ENCODE peak calls at places on chromosomes 11 and 22, in six cellular contexts. One of them, this sample, is unnamed.

GRCh38 chr22:27370987-27371386 is 430.6 kb downstream of the MN1 start:
- DNase-seq in NCI-H1417: no peak
- DNase-seq in IMR-90: no peak
- DNase-seq in SK-N-SH: no peak
- DNase-seq in A549: no peak
- DNase-seq in brain microvascular endothelial cell: no peak
- DNase-seq in this sample: no peak

GRCh38 chr22:46893281-46894020 is 131.0 kb downstream of the TBC1D22A start:
- DNase-seq in NCI-H1417: no peak
- DNase-seq in IMR-90: no peak
- DNase-seq in SK-N-SH: no peak
- DNase-seq in A549: no peak
- DNase-seq in brain microvascular endothelial cell: no peak
- DNase-seq in this sample: no peak

GRCh38 chr22:37629928-37630327 is 9.5 kb upstream of the SH3BP1 start:
- DNase-seq in NCI-H1417: no peak
- DNase-seq in IMR-90: no peak
- DNase-seq in SK-N-SH: no peak
- DNase-seq in A549: no peak
- DNase-seq in brain microvascular endothelial cell: no peak
- DNase-seq in this sample: no peak

GRCh38 chr11:25423436-25424184 is 908.3 kb upstream of the ANO3 start:
- DNase-seq in NCI-H1417: no peak
- DNase-seq in IMR-90: peak
- DNase-seq in SK-N-SH: no peak
- DNase-seq in A549: no peak
- DNase-seq in brain microvascular endothelial cell: peak
- DNase-seq in this sample: no peak

GRCh38 chr11:118003021-118003423 is 16.8 kb downstream of the IL10RA start:
- DNase-seq in NCI-H1417: no peak
- DNase-seq in IMR-90: no peak
- DNase-seq in SK-N-SH: no peak
- DNase-seq in A549: no peak
- DNase-seq in brain microvascular endothelial cell: no peak
- DNase-seq in this sample: no peak

GRCh38 chr11:1469287-1469910 is 17.2 kb downstream of the MOB2 start:
- DNase-seq in NCI-H1417: no peak
- DNase-seq in IMR-90: no peak
- DNase-seq in SK-N-SH: no peak
- DNase-seq in A549: no peak
- DNase-seq in brain microvascular endothelial cell: no peak
- DNase-seq in this sample: no peak

GRCh38 chr22:31098633-31099110 is 8.7 kb downstream of the SELENOM start:
- DNase-seq in NCI-H1417: no peak
- DNase-seq in IMR-90: no peak
- DNase-seq in SK-N-SH: peak
- DNase-seq in A549: no peak
- DNase-seq in brain microvascular endothelial cell: no peak
- DNase-seq in this sample: no peak

GRCh38 chr22:29093501-29093921 is 20.7 kb downstream of the KREMEN1 start:
- DNase-seq in NCI-H1417: no peak
- DNase-seq in IMR-90: peak
- DNase-seq in SK-N-SH: peak
- DNase-seq in A549: no peak
- DNase-seq in brain microvascular endothelial cell: no peak
- DNase-seq in this sample: no peak

GRCh38 chr22:21590809-21591641 is 23.5 kb downstream of the UBE2L3 start:
- DNase-seq in NCI-H1417: no peak
- DNase-seq in IMR-90: no peak
- DNase-seq in SK-N-SH: no peak
- DNase-seq in A549: no peak
- DNase-seq in brain microvascular endothelial cell: no peak
- DNase-seq in this sample: no peak

GRCh38 chr11:63762662-63763505 is 5.7 kb downstream of the ZFTA start:
- DNase-seq in NCI-H1417: peak
- DNase-seq in IMR-90: no peak
- DNase-seq in SK-N-SH: peak
- DNase-seq in A549: no peak
- DNase-seq in brain microvascular endothelial cell: no peak
- DNase-seq in this sample: no peak

GRCh38 chr11:47797633-47798032 is 30.5 kb upstream of the FNBP4 start:
- DNase-seq in NCI-H1417: no peak
- DNase-seq in IMR-90: peak
- DNase-seq in SK-N-SH: no peak
- DNase-seq in A549: no peak
- DNase-seq in brain microvascular endothelial cell: peak
- DNase-seq in this sample: no peak

GRCh38 chr11:93652161-93652597 is 9.3 kb upstream of the CEP295 start:
- DNase-seq in NCI-H1417: peak
- DNase-seq in IMR-90: peak
- DNase-seq in SK-N-SH: peak
- DNase-seq in A549: no peak
- DNase-seq in brain microvascular endothelial cell: peak
- DNase-seq in this sample: peak

GRCh38 chr11:121551463-121551862 is 98.7 kb upstream of the SORL1-AS1 start:
- DNase-seq in NCI-H1417: no peak
- DNase-seq in IMR-90: no peak
- DNase-seq in SK-N-SH: no peak
- DNase-seq in A549: no peak
- DNase-seq in brain microvascular endothelial cell: no peak
- DNase-seq in this sample: no peak

GRCh38 chr11:112156153-112156552 is 7.7 kb downstream of the IL18 start:
- DNase-seq in NCI-H1417: no peak
- DNase-seq in IMR-90: peak
- DNase-seq in SK-N-SH: no peak
- DNase-seq in A549: no peak
- DNase-seq in brain microvascular endothelial cell: no peak
- DNase-seq in this sample: no peak

GRCh38 chr11:103737791-103738190 is 298.6 kb upstream of the DDI1 start:
- DNase-seq in NCI-H1417: no peak
- DNase-seq in IMR-90: no peak
- DNase-seq in SK-N-SH: no peak
- DNase-seq in A549: no peak
- DNase-seq in brain microvascular endothelial cell: no peak
- DNase-seq in this sample: no peak

GRCh38 chr11:65977621-65978390 is 16.3 kb downstream of the SART1 start:
- DNase-seq in NCI-H1417: no peak
- DNase-seq in IMR-90: no peak
- DNase-seq in SK-N-SH: peak
- DNase-seq in A549: no peak
- DNase-seq in brain microvascular endothelial cell: no peak
- DNase-seq in this sample: peak

GRCh38 chr22:36981247-36981775 is 37.9 kb downstream of the TST start:
- DNase-seq in NCI-H1417: no peak
- DNase-seq in IMR-90: no peak
- DNase-seq in SK-N-SH: no peak
- DNase-seq in A549: no peak
- DNase-seq in brain microvascular endothelial cell: no peak
- DNase-seq in this sample: no peak

GRCh38 chr22:44664149-44664548 is 37.9 kb upstream of the PRR5 start:
- DNase-seq in NCI-H1417: no peak
- DNase-seq in IMR-90: peak
- DNase-seq in SK-N-SH: peak
- DNase-seq in A549: no peak
- DNase-seq in brain microvascular endothelial cell: peak
- DNase-seq in this sample: no peak

GRCh38 chr11:73542175-73542574 is 55.7 kb downstream of the FAM168A start:
- DNase-seq in NCI-H1417: no peak
- DNase-seq in IMR-90: no peak
- DNase-seq in SK-N-SH: no peak
- DNase-seq in A549: no peak
- DNase-seq in brain microvascular endothelial cell: no peak
- DNase-seq in this sample: no peak

GRCh38 chr11:20670932-20671403 is 1.6 kb downstream of the NELL1 start:
- DNase-seq in NCI-H1417: no peak
- DNase-seq in IMR-90: no peak
- DNase-seq in SK-N-SH: no peak
- DNase-seq in A549: no peak
- DNase-seq in brain microvascular endothelial cell: no peak
- DNase-seq in this sample: no peak

GRCh38 chr22:49417326-49417725 is 410.3 kb downstream of the BRD1 start:
- DNase-seq in NCI-H1417: no peak
- DNase-seq in IMR-90: no peak
- DNase-seq in SK-N-SH: no peak
- DNase-seq in A549: no peak
- DNase-seq in brain microvascular endothelial cell: no peak
- DNase-seq in this sample: peak

GRCh38 chr22:22404598-22405284 is 103.8 kb downstream of the ZNF280B start:
- DNase-seq in NCI-H1417: no peak
- DNase-seq in IMR-90: no peak
- DNase-seq in SK-N-SH: no peak
- DNase-seq in A549: no peak
- DNase-seq in brain microvascular endothelial cell: no peak
- DNase-seq in this sample: no peak

GRCh38 chr11:64867748-64868462 is 10.5 kb downstream of the EHD1 start:
- DNase-seq in NCI-H1417: no peak
- DNase-seq in IMR-90: no peak
- DNase-seq in SK-N-SH: no peak
- DNase-seq in A549: no peak
- DNase-seq in brain microvascular endothelial cell: no peak
- DNase-seq in this sample: no peak

GRCh38 chr11:1749020-1749758 is 1.2 kb downstream of the IFITM10 start:
- DNase-seq in NCI-H1417: no peak
- DNase-seq in IMR-90: no peak
- DNase-seq in SK-N-SH: peak
- DNase-seq in A549: no peak
- DNase-seq in brain microvascular endothelial cell: no peak
- DNase-seq in this sample: peak

GRCh38 chr22:45640291-45640940 is 31.2 kb upstream of the ATXN10 start:
- DNase-seq in NCI-H1417: no peak
- DNase-seq in IMR-90: no peak
- DNase-seq in SK-N-SH: no peak
- DNase-seq in A549: no peak
- DNase-seq in brain microvascular endothelial cell: no peak
- DNase-seq in this sample: no peak

GRCh38 chr22:50705219-50705691 is 32.6 kb downstream of the SHANK3 start:
- DNase-seq in NCI-H1417: peak
- DNase-seq in IMR-90: peak
- DNase-seq in SK-N-SH: peak
- DNase-seq in A549: no peak
- DNase-seq in brain microvascular endothelial cell: peak
- DNase-seq in this sample: no peak

GRCh38 chr11:45362636-45363035 is 76.5 kb upstream of the SYT13 start:
- DNase-seq in NCI-H1417: no peak
- DNase-seq in IMR-90: no peak
- DNase-seq in SK-N-SH: no peak
- DNase-seq in A549: no peak
- DNase-seq in brain microvascular endothelial cell: no peak
- DNase-seq in this sample: no peak

GRCh38 chr11:20093775-20094174 is 66.5 kb downstream of the DBX1 start:
- DNase-seq in NCI-H1417: no peak
- DNase-seq in IMR-90: peak
- DNase-seq in SK-N-SH: no peak
- DNase-seq in A549: no peak
- DNase-seq in brain microvascular endothelial cell: peak
- DNase-seq in this sample: peak